ENCODE peak calls at places on chromosomes 6 and 20, in eight cellular contexts. Z, H, R, E, W, C, D and T are unnamed samples.

GRCh38 chr6:47130086-47130485 is 88.0 kb upstream of the ADGRF1 start:
- DNase-seq in Z (no peak), H (no peak), R (no peak), E (no peak), W (no peak), C (no peak), D (no peak), T (no peak)

GRCh38 chr6:28944412-28945006 is 20.7 kb upstream of the TRIM27 start:
- DNase-seq in Z (peak), H (no peak), R (peak), E (peak), W (peak), C (no peak), D (peak), T (peak)

GRCh38 chr6:53979468-53980067 is 131.7 kb upstream of the MLIP start:
- DNase-seq in Z (no peak), H (peak), R (peak), E (no peak), W (peak), C (no peak), D (no peak), T (peak)

GRCh38 chr6:20404641-20405032 is 3.0 kb downstream of the E2F3 start:
- DNase-seq in Z (peak), H (peak), R (peak), E (no peak), W (peak), C (no peak), D (no peak), T (peak)

GRCh38 chr6:97275809-97276208 is 7.2 kb downstream of the MMS22L start:
- DNase-seq in Z (no peak), H (no peak), R (no peak), E (no peak), W (no peak), C (no peak), D (no peak), T (no peak)

GRCh38 chr6:7978736-7979135 is 68.1 kb upstream of the TXNDC5 start:
- DNase-seq in Z (no peak), H (no peak), R (no peak), E (no peak), W (no peak), C (no peak), D (no peak), T (no peak)

GRCh38 chr6:88124925-88125557 is 41.1 kb downstream of the CNR1 start:
- DNase-seq in Z (no peak), H (no peak), R (no peak), E (no peak), W (no peak), C (no peak), D (no peak), T (no peak)

GRCh38 chr20:50588034-50588736 is 78.0 kb downstream of the PTPN1 start:
- DNase-seq in Z (peak), H (peak), R (peak), E (peak), W (peak), C (peak), D (peak), T (peak)

GRCh38 chr6:84916704-84917103 is 152.3 kb upstream of the TBX18 start:
- DNase-seq in Z (no peak), H (no peak), R (no peak), E (no peak), W (no peak), C (no peak), D (no peak), T (no peak)

GRCh38 chr6:168994966-168995365 is 258.7 kb downstream of the THBS2 start:
- DNase-seq in Z (no peak), H (peak), R (no peak), E (no peak), W (no peak), C (no peak), D (no peak), T (no peak)

GRCh38 chr20:5491463-5491862 is 174.7 kb upstream of the PROKR2 start:
- DNase-seq in Z (no peak), H (no peak), R (no peak), E (no peak), W (no peak), C (no peak), D (no peak), T (no peak)

GRCh38 chr6:29568021-29568420 is 8.5 kb upstream of the UBD start:
- DNase-seq in Z (no peak), H (no peak), R (no peak), E (no peak), W (no peak), C (no peak), D (no peak), T (no peak)

GRCh38 chr6:100796049-100796823 is 84.9 kb downstream of the ASCC3 start:
- DNase-seq in Z (no peak), H (peak), R (no peak), E (no peak), W (no peak), C (no peak), D (no peak), T (no peak)

GRCh38 chr6:33166811-33167210 is 25.5 kb downstream of the COL11A2 start:
- DNase-seq in Z (no peak), H (peak), R (no peak), E (no peak), W (no peak), C (no peak), D (no peak), T (no peak)

GRCh38 chr6:75863001-75863400 is 114.0 kb downstream of the MYO6 start:
- DNase-seq in Z (no peak), H (no peak), R (no peak), E (no peak), W (no peak), C (no peak), D (no peak), T (no peak)

GRCh38 chr6:155183095-155183494 is 80.7 kb upstream of the CLDN20 start:
- DNase-seq in Z (no peak), H (no peak), R (no peak), E (no peak), W (no peak), C (no peak), D (no peak), T (no peak)

GRCh38 chr20:64246616-64247311 is 8.8 kb upstream of the PCMTD2 start:
- DNase-seq in Z (no peak), H (peak), R (no peak), E (no peak), W (no peak), C (peak), D (peak), T (no peak)

GRCh38 chr6:169487579-169488205 is 214.1 kb downstream of the WDR27 start:
- DNase-seq in Z (no peak), H (no peak), R (peak), E (no peak), W (peak), C (no peak), D (no peak), T (no peak)

GRCh38 chr6:130841128-130841728 is 14.0 kb downstream of the SMLR1 start:
- DNase-seq in Z (no peak), H (no peak), R (peak), E (no peak), W (no peak), C (no peak), D (no peak), T (no peak)

GRCh38 chr20:51811040-51811351 is 8.7 kb upstream of the SALL4 start:
- DNase-seq in Z (no peak), H (no peak), R (peak), E (no peak), W (peak), C (no peak), D (no peak), T (no peak)

GRCh38 chr20:25274481-25274880 is 26.6 kb downstream of the PYGB start:
- DNase-seq in Z (peak), H (peak), R (no peak), E (peak), W (no peak), C (peak), D (peak), T (no peak)

GRCh38 chr20:25984933-25985332 is 288.3 kb upstream of the ZNF337 start:
- DNase-seq in Z (peak), H (peak), R (peak), E (peak), W (peak), C (peak), D (no peak), T (peak)

GRCh38 chr20:63639093-63639860 is 12.4 kb upstream of the GMEB2 start:
- DNase-seq in Z (peak), H (no peak), R (no peak), E (no peak), W (no peak), C (peak), D (peak), T (no peak)

GRCh38 chr20:16916165-16916564 is 168.0 kb downstream of the OTOR start:
- DNase-seq in Z (no peak), H (no peak), R (no peak), E (no peak), W (no peak), C (no peak), D (no peak), T (no peak)

GRCh38 chr6:14367296-14367695 is 249.7 kb downstream of the CD83 start:
- DNase-seq in Z (no peak), H (no peak), R (no peak), E (no peak), W (no peak), C (no peak), D (no peak), T (no peak)

GRCh38 chr6:21091411-21091810 is 502.1 kb upstream of the SOX4 start:
- DNase-seq in Z (no peak), H (no peak), R (no peak), E (no peak), W (no peak), C (no peak), D (no peak), T (no peak)

GRCh38 chr6:116008470-116009229 is 52.0 kb downstream of the FRK start:
- DNase-seq in Z (peak), H (no peak), R (peak), E (no peak), W (no peak), C (peak), D (no peak), T (no peak)

GRCh38 chr20:7924692-7925091 is 15.6 kb downstream of the HAO1 start:
- DNase-seq in Z (peak), H (no peak), R (peak), E (no peak), W (peak), C (no peak), D (no peak), T (no peak)

GRCh38 chr6:123022980-123023379 is 26.9 kb downstream of the CLVS2 start:
- DNase-seq in Z (no peak), H (no peak), R (no peak), E (no peak), W (no peak), C (no peak), D (no peak), T (no peak)

GRCh38 chr20:41618807-41619294 is 674 bp upstream of the CHD6 start:
- DNase-seq in Z (no peak), H (no peak), R (no peak), E (no peak), W (no peak), C (no peak), D (peak), T (no peak)

GRCh38 chr20:43963872-43964791 is 49.5 kb downstream of the TOX2 start:
- DNase-seq in Z (peak), H (peak), R (peak), E (no peak), W (no peak), C (peak), D (no peak), T (peak)

GRCh38 chr6:52724041-52724405 is 39.3 kb downstream of the GSTA2 start:
- DNase-seq in Z (no peak), H (peak), R (peak), E (no peak), W (no peak), C (no peak), D (no peak), T (peak)

GRCh38 chr20:59004493-59004762 is 2.6 kb downstream of the CTSZ start:
- DNase-seq in Z (peak), H (peak), R (no peak), E (no peak), W (no peak), C (peak), D (peak), T (peak)

GRCh38 chr20:59003836-59004492 is 3.1 kb downstream of the CTSZ start:
- DNase-seq in Z (no peak), H (peak), R (no peak), E (no peak), W (no peak), C (peak), D (no peak), T (no peak)

GRCh38 chr20:59006167-59006863 is 739 bp downstream of the CTSZ start:
- DNase-seq in Z (no peak), H (peak), R (no peak), E (peak), W (peak), C (peak), D (no peak), T (no peak)

GRCh38 chr20:59005523-59006166 is 1.4 kb downstream of the CTSZ start:
- DNase-seq in Z (no peak), H (peak), R (no peak), E (no peak), W (no peak), C (no peak), D (no peak), T (no peak)

GRCh38 chr20:59004763-59005522 is 2.1 kb downstream of the CTSZ start:
- DNase-seq in Z (peak), H (peak), R (no peak), E (no peak), W (no peak), C (peak), D (peak), T (peak)
- H3K27ac ChIP-seq in Z (no peak), H (peak), R (no peak), E (no peak), W (peak), C (peak), D (peak), T (peak)

DNA sequence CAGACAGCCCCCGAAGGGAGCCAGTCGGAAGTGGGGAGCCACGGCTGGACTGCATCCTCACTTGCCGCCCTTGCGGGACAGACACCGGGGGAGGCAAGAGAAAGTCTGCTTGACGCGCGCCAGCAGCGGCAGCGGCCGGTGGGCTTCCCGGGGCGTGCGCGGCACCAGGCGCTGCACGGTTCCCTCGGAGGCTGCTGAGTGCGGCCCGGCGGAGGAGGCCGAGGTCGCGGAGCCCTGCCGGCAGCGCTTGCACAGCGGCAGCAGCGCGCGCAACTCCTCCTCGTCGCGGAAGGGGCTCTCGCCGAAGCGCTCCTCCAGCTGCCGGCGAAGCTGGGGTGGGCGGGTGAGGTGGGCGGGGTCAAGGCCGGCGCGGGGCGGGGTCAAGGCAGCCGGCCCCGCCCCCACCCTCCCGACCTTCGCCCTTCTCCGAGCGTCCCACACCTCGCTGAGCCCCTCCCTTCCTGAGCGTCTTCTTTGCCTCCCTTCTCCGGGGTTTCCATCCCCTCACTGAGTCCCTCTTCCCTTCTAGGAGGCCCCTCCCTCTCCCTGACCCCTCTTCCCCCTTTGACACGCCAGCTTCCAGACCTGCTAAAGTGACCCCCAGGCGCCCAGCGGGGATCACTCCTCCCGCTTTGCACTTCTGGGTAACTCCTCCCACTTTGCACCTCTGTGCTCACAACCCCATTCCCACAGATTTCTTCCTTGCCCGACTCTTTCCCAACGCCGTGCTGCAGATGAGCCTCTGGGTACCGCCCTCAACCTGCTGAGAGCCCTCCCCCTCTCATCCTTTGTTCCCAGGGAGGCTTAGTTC is 8.8 kb downstream of the DUSP15 start:
- DNase-seq in Z (peak), H (peak), R (peak), E (peak), W (peak), C (peak), D (peak), T (peak)
- H3K27ac ChIP-seq in Z (no peak), H (no peak), R (no peak), E (no peak), W (no peak), C (no peak), D (peak), T (no peak)

GRCh38 chr6:5055118-5055517 is 30.0 kb upstream of the PPP1R3G start:
- DNase-seq in Z (no peak), H (no peak), R (no peak), E (no peak), W (no peak), C (no peak), D (no peak), T (no peak)

GRCh38 chr6:5054427-5054873 is 30.7 kb upstream of the PPP1R3G start:
- DNase-seq in Z (no peak), H (no peak), R (peak), E (no peak), W (no peak), C (no peak), D (no peak), T (no peak)

GRCh38 chr6:5053864-5054426 is 31.2 kb upstream of the PPP1R3G start:
- DNase-seq in Z (no peak), H (no peak), R (no peak), E (no peak), W (no peak), C (no peak), D (no peak), T (no peak)

GRCh38 chr6:5051394-5051793 is 33.7 kb upstream of the PPP1R3G start:
- DNase-seq in Z (no peak), H (no peak), R (no peak), E (no peak), W (no peak), C (no peak), D (no peak), T (no peak)

DNA sequence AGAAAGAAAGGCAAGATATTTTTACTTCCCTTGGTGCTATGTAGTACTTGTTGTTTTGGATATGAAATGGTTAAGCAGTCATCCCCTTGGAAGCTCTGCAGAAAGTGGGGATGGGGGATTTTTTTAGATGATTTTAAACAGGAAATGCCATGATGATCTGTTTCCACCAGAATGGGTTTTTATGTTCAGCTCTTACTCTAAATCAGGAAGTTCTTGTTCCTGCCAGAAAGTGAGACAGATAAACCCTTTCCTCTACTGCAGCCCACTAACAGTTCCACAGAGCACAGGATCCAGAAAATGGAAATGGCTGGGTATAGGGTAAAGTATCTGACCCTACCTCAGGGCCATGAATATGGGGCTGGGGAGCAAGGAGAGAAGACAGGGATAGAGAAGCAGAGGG is 32.1 kb upstream of the PPP1R3G start:
- DNase-seq in Z (no peak), H (no peak), R (peak), E (no peak), W (no peak), C (no peak), D (no peak), T (no peak)
- H3K27ac ChIP-seq in Z (no peak), H (no peak), R (peak), E (no peak), W (no peak), C (no peak), D (no peak), T (no peak)

DNA sequence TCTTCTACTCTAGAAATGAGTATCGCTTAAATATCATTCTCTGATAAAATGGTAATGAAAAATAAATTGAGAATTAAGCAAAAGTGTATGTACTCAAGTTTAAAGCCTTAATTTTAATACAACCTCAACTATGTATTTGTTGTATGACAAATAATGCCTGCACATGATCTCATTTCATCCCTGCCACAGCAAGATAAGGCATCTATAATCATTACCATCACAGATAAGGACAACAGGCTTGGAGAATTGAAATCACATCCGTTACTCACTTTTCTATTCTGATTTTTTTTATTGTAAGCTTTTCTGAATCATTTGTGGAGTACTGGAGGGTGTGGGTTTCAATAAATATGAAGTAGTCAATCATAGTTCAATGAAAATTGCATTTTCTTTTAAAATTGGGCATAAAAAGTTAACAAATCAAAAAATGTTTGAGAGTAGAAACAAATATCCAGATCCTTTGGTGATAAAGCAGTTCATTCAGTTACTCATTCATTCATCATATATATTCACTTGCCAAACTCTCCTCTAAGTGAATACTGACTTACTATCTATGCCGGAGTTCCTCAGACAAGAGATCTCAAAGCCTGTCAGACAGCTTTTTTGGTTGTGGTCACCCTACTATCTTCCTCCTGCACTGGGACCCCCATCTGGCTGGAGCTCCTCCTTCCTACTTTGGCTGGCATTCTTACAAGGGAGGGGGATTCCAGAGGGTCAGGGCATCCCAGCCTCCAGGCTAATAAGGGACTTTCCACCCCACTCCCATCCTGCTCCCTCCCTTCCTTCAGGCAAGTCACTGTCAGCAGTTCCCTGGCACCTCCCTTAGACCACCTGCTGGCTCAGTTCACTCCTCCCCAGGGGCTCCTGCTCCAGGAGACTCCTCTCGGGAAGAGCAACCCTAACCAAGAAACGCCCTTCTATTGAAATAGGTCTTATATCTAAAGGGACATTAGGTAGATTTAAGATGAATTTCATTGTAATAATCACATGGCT is 118.6 kb downstream of the OGFRL1 start:
- DNase-seq in Z (no peak), H (no peak), R (no peak), E (no peak), W (no peak), C (no peak), D (no peak), T (no peak)
- H3K27ac ChIP-seq in Z (no peak), H (peak), R (no peak), E (no peak), W (no peak), C (peak), D (no peak), T (peak)

DNA sequence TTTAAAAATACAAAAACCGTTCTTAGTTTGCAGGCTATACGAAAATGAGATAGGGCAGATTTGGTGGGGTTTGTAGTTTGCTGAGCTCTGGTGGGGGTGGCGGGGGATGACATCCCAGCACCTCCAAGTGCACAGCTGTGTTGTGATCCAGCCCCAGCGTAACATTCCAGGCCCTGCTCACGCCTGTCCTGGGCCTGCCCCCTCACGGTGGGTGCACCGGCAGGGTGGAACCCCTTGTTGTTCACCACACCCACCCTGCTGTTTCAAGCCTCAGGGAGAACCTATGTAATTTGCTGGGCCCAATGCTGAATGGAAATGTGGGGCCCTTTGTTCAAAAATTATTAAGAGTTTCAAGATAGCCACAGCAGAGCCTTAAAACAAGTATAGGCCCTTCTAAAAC is 25.0 kb downstream of the ARMC2 start:
- DNase-seq in Z (no peak), H (no peak), R (no peak), E (no peak), W (no peak), C (no peak), D (no peak), T (no peak)
- H3K27ac ChIP-seq in Z (no peak), H (no peak), R (no peak), E (no peak), W (no peak), C (no peak), D (peak), T (no peak)